ENCODE peak calls at places on chromosomes 12 and 14, in seven cellular contexts. F, N, I, B, U, K and T are unnamed samples.

GRCh38 chr14:96184737-96185136 is 19.9 kb upstream of the BDKRB2 start:
- DNase-seq in U (no peak), N (no peak), K (no peak), F (no peak), I (no peak), B (no peak), T (no peak)

GRCh38 chr14:61854898-61855297 is 92.7 kb downstream of the SNAPC1 start:
- DNase-seq in I (no peak), F (no peak), U (no peak), K (no peak), B (no peak), N (no peak), T (no peak)

GRCh38 chr14:35687335-35687939 is 121.7 kb downstream of the RALGAPA1 start:
- DNase-seq in U (peak), K (no peak), I (peak), F (peak), N (peak), B (peak), T (peak)

GRCh38 chr12:6662602-6662905 is 365 bp downstream of the ING4 start:
- DNase-seq in B (no peak), N (no peak), K (no peak), F (no peak), U (no peak), I (no peak), T (no peak)

GRCh38 chr12:130064999-130065398 is 97.3 kb upstream of the FZD10 start:
- DNase-seq in U (no peak), I (no peak), F (no peak), B (no peak), N (no peak), K (no peak), T (no peak)

GRCh38 chr12:11607313-11608081 is 42.0 kb upstream of the ETV6 start:
- DNase-seq in F (peak), K (no peak), B (no peak), I (no peak), U (peak), N (no peak), T (no peak)

GRCh38 chr12:30969606-30970395 is 43.3 kb downstream of the TSPAN11 start:
- DNase-seq in F (no peak), I (no peak), K (no peak), U (no peak), N (no peak), B (no peak), T (no peak)

GRCh38 chr14:55951366-55952206 is 166.6 kb upstream of the PELI2 start:
- DNase-seq in F (no peak), U (no peak), K (no peak), B (no peak), N (no peak), I (no peak), T (no peak)

GRCh38 chr12:53220857-53221202 is 11.2 kb downstream of the RARG start:
- DNase-seq in B (peak), I (peak), F (peak), N (peak), K (peak), U (peak), T (peak)

GRCh38 chr12:120514002-120514401 is 15.0 kb downstream of the COQ5 start:
- DNase-seq in B (no peak), N (no peak), I (no peak), U (no peak), K (no peak), F (no peak), T (no peak)

GRCh38 chr14:54490448-54490805 is 1.6 kb upstream of the GMFB start:
- DNase-seq in N (peak), K (no peak), B (no peak), F (no peak), U (no peak), I (no peak), T (no peak)

GRCh38 chr14:23621932-23622495 is 14.2 kb upstream of the DHRS2 start:
- DNase-seq in I (no peak), B (no peak), U (no peak), N (no peak), F (no peak), K (no peak), T (no peak)

GRCh38 chr12:45503887-45504286 is 225.6 kb upstream of the ARID2 start:
- DNase-seq in B (no peak), N (no peak), K (no peak), U (no peak), F (no peak), I (no peak), T (no peak)